ENCODE peak calls at places on chromosomes 11 and 22, in nine cellular contexts. C is right cardiac atrium, F is occipital lobe, E is kidney epithelial cell, R is Kasumi-1, Y is NCI-H1417, B is D341Med, X is EL, S is HFF-Myc. V is an unnamed sample.
A peak's percentile ranks its signal among the peaks of the same experiment; 100 is the strongest.

GRCh38 chr11:12529041-12529440 is 145.2 kb upstream of the TEAD1 start:
- DNase-seq in C (no peak), F (no peak), E (no peak), R (no peak), Y (no peak), B (no peak), X (no peak), S (no peak), V (no peak)

GRCh38 chr22:17131686-17132085 is 10.5 kb upstream of the TMEM121B start:
- DNase-seq in C (no peak), F (peak; percentile 75), E (no peak), R (no peak), Y (peak; percentile 29), B (peak; percentile 62), X (no peak), S (no peak), V (no peak)

GRCh38 chr11:1408346-1408745 is 18.6 kb downstream of the BRSK2 start:
- DNase-seq in C (peak; percentile 21), F (no peak), E (no peak), R (no peak), Y (no peak), B (no peak), X (no peak), S (no peak), V (no peak)

GRCh38 chr22:48489551-48490512 is 1337.8 kb downstream of the BRD1 start:
- DNase-seq in C (no peak), F (no peak), E (no peak), R (no peak), Y (no peak), B (no peak), X (peak; percentile 8), S (no peak), V (no peak)

GRCh38 chr11:46675949-46676348 is 24.5 kb downstream of the ARHGAP1 start:
- DNase-seq in C (peak; percentile 53), F (no peak), E (no peak), R (no peak), Y (no peak), B (no peak), X (no peak), S (no peak), V (no peak)

GRCh38 chr11:2760196-2760871 is 60.5 kb upstream of the KCNQ1OT1 start:
- DNase-seq in C (no peak), F (no peak), E (no peak), R (no peak), Y (no peak), B (no peak), X (no peak), S (no peak), V (no peak)

GRCh38 chr22:33593818-33594217 is 326.5 kb downstream of the LARGE1 start:
- DNase-seq in C (no peak), F (no peak), E (no peak), R (no peak), Y (no peak), B (peak; percentile 39), X (no peak), S (no peak), V (no peak)

GRCh38 chr11:5038336-5038735 is 8.0 kb upstream of the OR52J3 start:
- DNase-seq in C (no peak), F (no peak), E (no peak), R (no peak), Y (no peak), B (no peak), X (no peak), S (no peak), V (no peak)

GRCh38 chr11:117058761-117059233 is 39.4 kb downstream of the SIK3 start:
- DNase-seq in C (no peak), F (no peak), E (no peak), R (no peak), Y (no peak), B (no peak), X (peak; percentile 70), S (peak; percentile 91), V (peak; percentile 82)

GRCh38 chr11:84564180-84564866 is 1062.8 kb downstream of the DLG2 start:
- DNase-seq in C (peak; percentile 39), F (no peak), E (peak; percentile 76), R (peak; percentile 55), Y (peak; percentile 26), B (peak; percentile 48), X (peak; percentile 28), S (peak; percentile 4), V (peak; percentile 68)

GRCh38 chr11:64510759-64511158 is 80.3 kb upstream of the SLC22A12 start:
- DNase-seq in C (no peak), F (no peak), E (no peak), R (no peak), Y (no peak), B (no peak), X (no peak), S (no peak), V (no peak)

GRCh38 chr22:40193429-40194421 is 16.0 kb downstream of the TNRC6B start:
- DNase-seq in C (no peak), F (no peak), E (no peak), R (peak; percentile 33), Y (no peak), B (no peak), X (no peak), S (no peak), V (peak; percentile 58)

GRCh38 chr11:120174866-120175265 is 36.0 kb upstream of the OAF start:
- DNase-seq in C (no peak), F (no peak), E (no peak), R (no peak), Y (peak; percentile 30), B (peak; percentile 5), X (no peak), S (no peak), V (no peak)

GRCh38 chr11:33736148-33736809 is at the start of gene CD59:
- DNase-seq in C (peak; percentile 99), F (peak; percentile 88), E (peak; percentile 67), R (peak; percentile 70), Y (peak; percentile 85), B (peak; percentile 94), X (peak; percentile 96), S (no peak), V (peak; percentile 94)

GRCh38 chr22:46604306-46604690 is 15.9 kb upstream of the GRAMD4 start:
- DNase-seq in C (peak; percentile 77), F (no peak), E (no peak), R (peak; percentile 99), Y (no peak), B (no peak), X (peak; percentile 43), S (no peak), V (no peak)

GRCh38 chr22:45246060-45246985 is 5.6 kb upstream of the KIAA0930 start:
- DNase-seq in C (no peak), F (peak; percentile 38), E (peak; percentile 96), R (no peak), Y (no peak), B (no peak), X (peak; percentile 96), S (peak; percentile 97), V (peak; percentile 91)

GRCh38 chr22:49068861-49069260 is 758.8 kb downstream of the BRD1 start:
- DNase-seq in C (no peak), F (no peak), E (no peak), R (no peak), Y (no peak), B (no peak), X (no peak), S (no peak), V (no peak)

GRCh38 chr11:22780914-22781593 is 48.5 kb downstream of the SVIP start:
- DNase-seq in C (no peak), F (no peak), E (no peak), R (no peak), Y (peak; percentile 62), B (no peak), X (no peak), S (no peak), V (no peak)

GRCh38 chr22:19817561-19818263 is 37.0 kb downstream of the GNB1L start:
- DNase-seq in C (no peak), F (no peak), E (no peak), R (no peak), Y (peak; percentile 83), B (no peak), X (no peak), S (no peak), V (no peak)

GRCh38 chr11:101453682-101454081 is 130.1 kb downstream of the TRPC6 start:
- DNase-seq in C (no peak), F (no peak), E (no peak), R (no peak), Y (no peak), B (no peak), X (peak; percentile 60), S (no peak), V (no peak)

GRCh38 chr22:29048822-29049654 is 12.6 kb downstream of the C22orf31 start:
- DNase-seq in C (peak; percentile 24), F (no peak), E (no peak), R (no peak), Y (no peak), B (no peak), X (no peak), S (no peak), V (no peak)

GRCh38 chr22:49267996-49268395 is 559.7 kb downstream of the BRD1 start:
- DNase-seq in C (no peak), F (no peak), E (no peak), R (no peak), Y (no peak), B (no peak), X (no peak), S (no peak), V (no peak)

GRCh38 chr22:48483764-48484528 is 1343.7 kb downstream of the BRD1 start:
- DNase-seq in C (peak; percentile 7), F (no peak), E (no peak), R (no peak), Y (no peak), B (no peak), X (no peak), S (no peak), V (no peak)

GRCh38 chr11:110131386-110132123 is 38.4 kb downstream of the ZC3H12C start:
- DNase-seq in C (no peak), F (no peak), E (no peak), R (no peak), Y (no peak), B (no peak), X (no peak), S (no peak), V (no peak)

GRCh38 chr11:92854952-92855351 is 114.5 kb upstream of the MTNR1B start:
- DNase-seq in C (no peak), F (no peak), E (no peak), R (no peak), Y (peak; percentile 41), B (no peak), X (no peak), S (no peak), V (no peak)

GRCh38 chr11:22190827-22191463 is 1.9 kb upstream of the ANO5 start:
- DNase-seq in C (no peak), F (no peak), E (no peak), R (no peak), Y (no peak), B (no peak), X (no peak), S (no peak), V (no peak)

GRCh38 chr11:76380161-76380976 is 563 bp downstream of the THAP12 start:
- DNase-seq in C (no peak), F (peak; percentile 34), E (peak; percentile 1), R (peak; percentile 15), Y (no peak), B (peak; percentile 72), X (peak; percentile 41), S (no peak), V (peak; percentile 12)

GRCh38 chr22:50009765-50010675 is 2.5 kb downstream of the IL17REL start:
- DNase-seq in C (no peak), F (no peak), E (no peak), R (no peak), Y (no peak), B (peak; percentile 43), X (no peak), S (no peak), V (no peak)

GRCh38 chr11:15918212-15918611 is 438.1 kb downstream of the SOX6 start:
- DNase-seq in C (no peak), F (no peak), E (no peak), R (no peak), Y (peak; percentile 72), B (no peak), X (no peak), S (no peak), V (no peak)

V was measured in fibroblast of pulmonary artery.